ENCODE peak calls at places on chromosome 6, in four cellular contexts. A is H1, Y is HepG2, W is HCT116. U is an unnamed sample.

GRCh38 chr6:143536461-143536865 is 24.9 kb upstream of the FUCA2 start:
- DNase-seq in A (peak), W (no peak), Y (no peak), U (peak)

GRCh38 chr6:142296975-142297604 is 4.7 kb upstream of the ADGRG6 start:
- DNase-seq in A (no peak), Y (peak), W (no peak), U (no peak)

GRCh38 chr6:130632288-130632687 is 194.9 kb upstream of the SMLR1 start:
- DNase-seq in Y (peak), W (no peak), A (no peak), U (peak)

GRCh38 chr6:36914227-36914794 is 28.6 kb downstream of the C6orf89 start:
- DNase-seq in W (peak), Y (peak), A (peak), U (no peak)

GRCh38 chr6:127554435-127555006 is 22.5 kb upstream of the C6orf58 start:
- DNase-seq in W (peak), Y (peak), A (no peak), U (peak)

GRCh38 chr6:138109042-138109997 is 2.1 kb upstream of the PERP start:
- DNase-seq in W (peak), A (peak), Y (peak), U (peak)

GRCh38 chr6:52141596-52141995 is 44.6 kb upstream of the IL17A start:
- DNase-seq in W (no peak), A (no peak), Y (no peak), U (no peak)

GRCh38 chr6:168096271-168096764 is 17.3 kb upstream of the FRMD1 start:
- DNase-seq in A (no peak), W (no peak), Y (no peak), U (no peak)

DNA sequence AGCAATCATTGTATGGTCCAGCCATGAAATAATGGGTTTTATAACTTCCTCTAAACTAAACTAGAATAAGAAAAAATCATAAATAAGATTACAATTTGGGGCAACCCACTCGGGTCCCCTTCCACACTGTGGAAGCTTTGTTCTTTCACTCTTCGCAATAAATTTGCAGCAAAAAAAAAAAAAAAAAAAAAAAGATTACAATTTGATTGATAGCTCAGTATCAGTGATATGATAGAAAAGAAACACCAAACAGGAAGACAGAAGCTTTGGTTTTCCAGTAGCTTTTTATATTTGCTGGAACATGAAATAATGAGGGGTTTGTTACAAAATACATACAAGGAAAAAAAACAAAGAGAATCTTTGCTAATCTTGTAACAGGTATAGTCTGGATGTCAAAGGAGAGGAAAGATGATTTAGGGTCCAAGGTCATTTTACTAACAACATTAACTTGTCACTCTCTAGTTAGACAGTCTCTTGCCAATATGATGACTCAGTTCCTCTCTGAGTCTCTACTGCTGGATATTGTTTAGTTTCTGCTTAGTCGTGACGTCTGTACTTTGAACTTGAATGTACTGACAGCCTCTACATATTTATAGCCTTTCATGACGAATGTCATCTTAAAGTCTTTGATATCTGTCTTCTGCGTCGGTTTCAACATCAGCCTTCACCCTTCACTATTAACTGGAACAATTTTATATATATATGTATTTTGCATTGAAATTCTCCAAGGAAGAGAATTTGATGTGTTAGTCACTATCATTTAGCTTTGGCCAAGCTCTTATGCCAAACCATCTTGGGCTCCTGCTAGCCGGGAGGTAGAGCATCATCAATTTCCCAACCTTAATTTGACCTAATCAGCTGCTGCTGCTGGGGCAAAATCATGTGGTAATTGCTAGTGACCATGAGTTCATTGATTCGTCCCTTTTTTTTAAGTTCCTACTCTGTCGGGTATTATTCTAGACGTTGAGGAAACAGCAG is 213.1 kb upstream of the STXBP5 start:
- DNase-seq in A (no peak), Y (peak), W (peak), U (no peak)
- TF ChIP-seq JUND in A (no peak), Y (peak), W (peak), U (no peak)

DNA sequence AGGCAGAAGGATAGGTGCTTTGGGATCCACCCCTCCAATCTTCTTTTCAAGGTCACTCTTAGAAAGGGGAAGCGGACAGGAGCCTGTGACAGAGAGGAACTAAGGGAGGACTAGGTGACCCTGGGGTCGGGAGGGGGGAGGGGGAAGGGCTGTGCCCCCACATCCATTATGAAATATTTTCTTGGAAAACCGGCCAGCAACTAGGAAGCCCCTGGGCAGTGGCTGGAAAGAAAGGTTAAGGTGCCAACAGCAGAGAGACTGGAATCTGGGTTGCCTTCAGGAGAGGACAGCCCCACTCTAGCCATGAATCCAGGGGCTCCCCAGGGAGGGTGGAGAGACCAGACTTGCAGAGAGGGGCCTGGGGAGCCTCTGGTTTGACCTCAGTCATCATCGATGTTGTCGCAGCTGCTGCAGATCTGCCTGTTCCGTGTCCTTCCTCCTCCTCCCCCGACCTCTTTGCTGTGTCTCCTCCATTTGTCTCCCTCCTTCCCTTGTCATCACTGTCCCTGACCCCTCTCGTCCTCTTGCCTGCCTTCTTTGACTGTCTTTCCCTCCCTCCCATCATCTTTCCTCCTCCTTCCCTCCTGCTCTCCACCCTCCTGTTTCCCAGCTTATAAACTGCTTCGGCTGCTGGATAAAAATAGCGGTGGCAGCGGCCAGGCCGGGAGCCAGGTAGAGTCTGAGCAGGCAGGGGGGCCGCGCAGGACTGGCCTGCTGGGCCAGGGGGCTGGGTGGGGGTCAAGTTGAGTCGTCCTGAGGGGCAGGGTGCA is 3.2 kb downstream of the SLC29A1 start:
- DNase-seq in W (no peak), A (no peak), Y (no peak), U (no peak)
- TF ChIP-seq JUND in W (no peak), A (no peak), Y (no peak), U (no peak)

GRCh38 chr6:112117554-112117953 is 30.2 kb downstream of the FAM229B start:
- DNase-seq in W (no peak), A (no peak), Y (no peak), U (no peak)

GRCh38 chr6:112113918-112114317 is 26.5 kb downstream of the FAM229B start:
- DNase-seq in W (no peak), Y (no peak), A (no peak), U (no peak)

GRCh38 chr6:112114577-112115223 is 27.3 kb downstream of the FAM229B start:
- DNase-seq in A (no peak), W (no peak), Y (no peak), U (no peak)

GRCh38 chr6:112116215-112116614 is 28.8 kb downstream of the FAM229B start:
- DNase-seq in W (no peak), Y (peak), A (no peak), U (no peak)

DNA sequence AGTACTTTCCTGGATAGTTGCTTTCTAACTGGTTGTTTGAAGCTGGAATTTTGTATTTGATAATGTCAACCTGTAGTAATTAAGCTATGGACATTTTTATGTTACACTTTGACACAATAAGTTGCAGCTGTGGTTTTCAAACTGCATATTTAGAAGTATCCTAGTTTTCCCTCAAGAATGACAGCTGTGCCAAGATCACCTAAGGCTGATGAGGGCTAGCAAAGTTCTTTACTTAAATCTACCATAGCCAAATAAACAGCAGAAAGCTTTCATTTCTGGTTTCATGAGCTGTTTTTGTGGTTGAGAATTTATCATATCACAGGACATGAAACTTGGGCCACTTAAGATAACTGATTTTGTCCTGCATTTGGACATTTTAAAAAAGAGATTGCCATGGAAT is 30.6 kb downstream of the FAM229B start:
- DNase-seq in A (no peak), W (no peak), Y (no peak), U (no peak)
- TF ChIP-seq JUND in A (no peak), W (no peak), Y (no peak), U (no peak)

GRCh38 chr6:15109338-15110090 is 136.4 kb upstream of the JARID2 start:
- DNase-seq in W (no peak), A (no peak), Y (no peak), U (no peak)
- TF ChIP-seq JUND in W (no peak), A (no peak), Y (no peak), U (no peak)

DNA sequence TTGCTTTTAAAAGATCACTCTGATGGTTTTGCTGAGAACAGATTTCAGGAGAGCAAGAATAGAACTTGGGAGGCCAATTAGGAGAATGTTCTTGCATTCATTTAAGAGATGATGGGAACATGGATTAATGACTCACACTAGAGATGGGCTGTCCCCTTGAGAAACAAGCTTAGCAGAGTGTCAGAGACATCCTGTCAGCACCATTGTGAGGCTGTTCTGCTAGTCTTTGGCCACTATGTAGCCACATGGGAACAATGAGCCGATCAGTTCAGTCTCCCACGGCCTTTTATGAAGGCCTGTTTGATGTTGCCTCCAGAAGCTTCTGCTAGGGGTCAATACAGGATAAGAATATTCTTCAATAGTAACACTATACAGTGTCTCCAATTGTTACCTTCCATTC is 113.0 kb upstream of the EYA4 start:
- DNase-seq in A (no peak), Y (peak), W (no peak), U (no peak)
- TF ChIP-seq JUND in A (no peak), Y (no peak), W (no peak), U (no peak)

DNA sequence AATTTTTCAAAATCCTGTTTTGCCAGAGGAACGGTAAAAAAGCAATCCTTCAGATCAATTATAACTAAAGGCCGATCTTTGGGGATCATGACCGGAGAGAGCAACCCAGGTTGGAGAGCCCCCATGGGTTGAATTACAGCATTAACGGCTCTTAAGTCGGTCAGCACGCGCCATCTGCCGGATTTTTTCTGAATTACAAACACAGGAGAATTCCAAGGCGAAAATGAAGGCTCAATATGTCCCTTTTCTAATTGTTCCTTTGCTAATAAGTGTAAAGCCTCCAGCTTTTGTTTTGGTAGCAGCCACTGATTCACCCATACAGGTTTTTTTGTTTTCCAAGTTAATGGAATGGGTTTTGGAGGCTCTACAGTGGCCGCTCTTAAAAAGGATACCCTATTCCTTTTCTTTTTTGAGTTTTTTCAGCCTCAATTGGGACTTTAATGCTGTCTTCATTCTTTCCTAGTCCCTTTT is 16.9 kb upstream of the PTCRA start:
- DNase-seq in Y (peak), A (peak), W (peak), U (peak)
- TF ChIP-seq JUND in Y (no peak), A (no peak), W (no peak), U (no peak)

GRCh38 chr6:28775052-28775376 is 148.8 kb downstream of the TRIM27 start:
- DNase-seq in Y (no peak), W (no peak), A (no peak), U (no peak)

GRCh38 chr6:28776269-28777146 is 147.3 kb downstream of the TRIM27 start:
- DNase-seq in Y (no peak), W (no peak), A (no peak), U (no peak)

GRCh38 chr6:28777147-28777461 is 146.7 kb downstream of the TRIM27 start:
- DNase-seq in Y (no peak), A (no peak), W (no peak), U (no peak)

GRCh38 chr6:28774292-28775051 is 149.3 kb downstream of the TRIM27 start:
- DNase-seq in Y (no peak), W (no peak), A (no peak), U (no peak)

DNA sequence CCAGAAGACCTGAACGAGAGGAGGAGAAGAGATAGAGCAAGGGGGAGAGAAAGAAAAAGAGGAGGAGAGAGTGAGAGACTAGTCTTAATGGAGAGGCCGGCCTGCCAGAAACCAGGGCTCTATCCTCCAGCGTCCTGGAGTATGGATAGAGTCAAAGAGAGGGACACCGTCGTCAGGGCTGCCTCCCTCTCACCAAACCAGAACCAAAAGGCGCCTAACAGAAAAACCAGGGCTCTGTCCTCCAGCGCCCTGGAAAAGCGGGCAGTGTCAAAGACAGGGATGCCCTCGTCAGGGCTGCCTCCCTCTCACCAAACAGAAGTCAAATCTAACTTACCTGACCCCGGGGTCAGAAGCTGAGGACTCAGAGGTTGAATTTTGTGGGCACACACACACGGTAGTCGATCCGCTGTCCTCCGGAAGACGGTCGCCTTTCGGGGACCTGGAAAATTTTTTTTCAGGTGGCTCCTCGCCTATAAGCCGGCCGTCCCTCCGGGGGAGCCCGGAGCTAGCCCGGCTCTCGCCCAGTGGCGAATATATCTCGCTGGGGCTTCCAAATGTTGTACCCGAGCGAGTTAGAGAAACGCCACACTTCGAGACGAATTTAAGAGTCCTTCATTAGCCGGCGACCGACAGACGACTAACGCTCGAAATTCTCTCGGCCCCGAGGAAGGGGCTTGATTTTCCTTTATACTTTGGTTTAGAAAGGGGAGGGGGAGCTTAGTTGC is 148.2 kb downstream of the TRIM27 start:
- DNase-seq in A (no peak), Y (no peak), W (no peak), U (no peak)
- TF ChIP-seq JUND in A (no peak), Y (no peak), W (no peak), U (no peak)

DNA sequence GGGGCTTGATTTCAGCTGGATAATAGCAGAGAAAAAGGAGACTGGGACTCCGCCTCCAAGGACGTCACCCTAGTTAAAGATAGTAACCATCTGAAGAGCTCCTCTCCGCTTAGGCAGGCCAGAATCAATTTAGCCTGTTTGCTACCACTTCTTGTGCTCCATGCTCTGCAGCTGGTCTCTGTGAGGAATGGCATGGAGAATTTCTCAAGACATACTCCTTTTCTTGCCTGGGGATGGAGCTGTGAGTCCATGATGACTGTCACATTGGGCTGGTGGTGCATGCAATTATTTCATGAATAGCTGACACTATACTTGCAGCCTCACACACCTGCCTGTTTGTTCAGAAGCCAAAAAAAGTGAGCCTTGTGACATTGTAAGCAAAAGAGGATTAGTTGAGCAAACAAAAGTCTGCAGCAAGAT is 61.4 kb downstream of the TXLNB start:
- DNase-seq in A (no peak), Y (no peak), W (no peak), U (no peak)
- TF ChIP-seq JUND in A (no peak), Y (no peak), W (no peak), U (no peak)

U was measured in T47D.